ENCODE peak calls at places on chromosomes 16 and 17, in four cellular contexts. R, E, Q and M are unnamed samples. For H3K9me3 and H3K4me1, the result is how much of the 10 kb centered on the place peaks cover.

GRCh38 chr17:43092891-43093290 is 32.3 kb downstream of the BRCA1 start:
- DNase-seq in R (no peak), E (peak), Q (no peak), M (peak)

GRCh38 chr17:34781571-34782108 is 179.6 kb downstream of the CCT6B start:
- DNase-seq in R (no peak), E (no peak), Q (no peak), M (peak)

GRCh38 chr16:28110074-28110473 is 46.6 kb upstream of the GSG1L start:
- DNase-seq in R (no peak), E (no peak), Q (no peak), M (peak)

GRCh38 chr17:44323359-44324091 is 1.1 kb downstream of the SLC25A39 start:
- DNase-seq in R (no peak), E (no peak), Q (no peak), M (no peak)

GRCh38 chr17:38742431-38743308 is 5.5 kb downstream of the PCGF2 start:
- DNase-seq in R (no peak), E (peak), Q (no peak), M (peak)

GRCh38 chr17:27294689-27295630 is 1.0 kb downstream of the WSB1 start:
- DNase-seq in R (peak), E (peak), Q (peak), M (peak)

GRCh38 chr17:19495828-19496227 is 37.8 kb upstream of the SLC47A1 start:
- DNase-seq in R (no peak), E (no peak), Q (no peak), M (no peak)

GRCh38 chr16:22014271-22014873 is 6.5 kb downstream of the MOSMO start:
- DNase-seq in R (no peak), E (no peak), Q (no peak), M (no peak)

GRCh38 chr16:69693916-69694315 is 32.4 kb downstream of the NQO1 start:
- DNase-seq in R (no peak), E (no peak), Q (no peak), M (no peak)

GRCh38 chr16:57115504-57116182 is 23.3 kb downstream of the CPNE2 start:
- DNase-seq in R (no peak), E (no peak), Q (no peak), M (peak)

GRCh38 chr16:86497551-86498021 is 12.7 kb upstream of the FOXF1 start:
- DNase-seq in R (no peak), E (no peak), Q (no peak), M (no peak)

GRCh38 chr17:77470800-77471733 is 330.3 kb downstream of the SEC14L1 start:
- DNase-seq in R (no peak), E (no peak), Q (peak), M (peak)

GRCh38 chr16:2386990-2387389 is 42.3 kb upstream of the CCNF start:
- DNase-seq in R (no peak), E (no peak), Q (no peak), M (no peak)

GRCh38 chr17:6597727-6598126 is 41.4 kb upstream of the PITPNM3 start:
- DNase-seq in R (no peak), E (no peak), Q (no peak), M (no peak)

GRCh38 chr16:22977294-22977697 is 163.3 kb downstream of the HS3ST2 start:
- DNase-seq in R (no peak), E (peak), Q (no peak), M (no peak)

GRCh38 chr16:11583889-11584565 is 2.7 kb downstream of the LITAF start:
- DNase-seq in R (no peak), E (no peak), Q (no peak), M (no peak)

GRCh38 chr17:64028874-64029464 is 8.5 kb upstream of the ICAM2 start:
- DNase-seq in R (no peak), E (peak), Q (peak), M (peak)

GRCh38 chr17:76359375-76359774 is 5.7 kb upstream of the PRPSAP1 start:
- DNase-seq in R (no peak), E (no peak), Q (no peak), M (no peak)

GRCh38 chr17:19533718-19534561 is at the start of gene SLC47A1:
- DNase-seq in R (no peak), E (peak), Q (no peak), M (no peak)

GRCh38 chr17:61214753-61215152 is 184.9 kb upstream of the TBX2 start:
- DNase-seq in R (no peak), E (no peak), Q (no peak), M (no peak)

GRCh38 chr16:30183961-30184429 is 593 bp downstream of the CORO1A start:
- DNase-seq in R (peak), E (no peak), Q (peak), M (no peak)

GRCh38 chr16:84191466-84191865 is 509 bp downstream of the ADAD2 start:
- DNase-seq in R (no peak), E (no peak), Q (no peak), M (no peak)

GRCh38 chr16:47855431-47855830 is 300.4 kb downstream of the ABCC12 start:
- DNase-seq in R (no peak), E (no peak), Q (no peak), M (no peak)
- H3K9me3 ChIP-seq in R (under half), E (under half), Q (under half), M (under half)

GRCh38 chr17:67818110-67819002 is 6.9 kb upstream of the BPTF start:
- DNase-seq in R (peak), E (no peak), Q (no peak), M (no peak)
- H3K4me1 ChIP-seq in R (under half), E (under half), Q (under half), M (under half)

GRCh38 chr16:60123387-60124023 is 1389.4 kb upstream of the GOT2 start:
- DNase-seq in R (no peak), E (no peak), Q (no peak), M (no peak)
- TF ChIP-seq FOS in R (no peak), E (no peak), Q (no peak), M (no peak)

GRCh38 chr17:32533296-32533695 is 46.5 kb downstream of the CDK5R1 start:
- DNase-seq in R (no peak), E (no peak), Q (no peak), M (no peak)

GRCh38 chr17:32541640-32542039 is 54.8 kb downstream of the CDK5R1 start:
- DNase-seq in R (no peak), E (no peak), Q (no peak), M (no peak)

GRCh38 chr17:32536736-32537646 is 50.2 kb downstream of the CDK5R1 start:
- DNase-seq in R (no peak), E (peak), Q (no peak), M (peak)
- H3K9me3 ChIP-seq in R (under half), E (under half), Q (under half), M (under half)

DNA sequence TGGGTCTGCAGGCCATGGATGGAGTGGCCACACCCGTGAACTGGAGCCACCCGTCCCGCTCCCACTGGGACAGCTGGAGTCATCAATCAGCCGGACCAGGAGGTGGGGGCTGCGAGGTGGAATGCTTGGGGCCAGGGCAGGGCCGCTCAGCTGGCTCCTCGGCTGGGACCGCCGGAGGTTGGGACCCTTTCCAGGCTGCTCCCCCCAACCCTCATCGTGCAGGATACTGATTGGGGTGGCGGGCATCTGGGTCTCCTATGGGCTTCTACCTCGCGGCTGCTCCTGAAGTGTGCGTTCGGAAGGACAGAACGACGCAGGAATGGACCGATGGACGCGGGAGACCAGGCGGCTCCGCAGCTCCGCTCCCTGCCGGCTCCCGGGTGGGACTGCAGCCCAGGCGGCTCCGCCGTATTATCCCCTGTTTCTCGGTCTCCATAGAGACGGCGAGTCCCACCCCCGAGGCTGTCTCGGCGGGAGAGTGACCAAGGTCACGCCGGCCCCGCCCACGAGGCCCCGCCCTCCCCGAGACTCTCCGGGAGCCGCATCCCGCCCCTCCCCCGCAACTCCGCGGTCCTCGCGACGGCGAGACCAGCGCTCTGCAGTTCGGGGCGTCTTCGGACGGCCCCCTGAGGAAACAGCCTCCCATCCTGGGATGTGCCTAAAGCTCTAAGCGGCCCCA is at the start of gene TPPP3:
- DNase-seq in R (no peak), E (peak), Q (peak), M (peak)
- H3K4me1 ChIP-seq in R (under half), E (under half), Q (half or more), M (under half)

GRCh38 chr17:41782142-41782541 is 4.4 kb downstream of the JUP start:
- DNase-seq in R (no peak), E (no peak), Q (no peak), M (no peak)

GRCh38 chr17:41785876-41786226 is 660 bp downstream of the JUP start:
- DNase-seq in R (no peak), E (peak), Q (peak), M (no peak)

GRCh38 chr17:41786227-41787020 is at the start of gene JUP:
- DNase-seq in R (peak), E (peak), Q (peak), M (peak)

GRCh38 chr17:41785091-41785875 is 1.2 kb downstream of the JUP start:
- DNase-seq in R (no peak), E (peak), Q (peak), M (no peak)

DNA sequence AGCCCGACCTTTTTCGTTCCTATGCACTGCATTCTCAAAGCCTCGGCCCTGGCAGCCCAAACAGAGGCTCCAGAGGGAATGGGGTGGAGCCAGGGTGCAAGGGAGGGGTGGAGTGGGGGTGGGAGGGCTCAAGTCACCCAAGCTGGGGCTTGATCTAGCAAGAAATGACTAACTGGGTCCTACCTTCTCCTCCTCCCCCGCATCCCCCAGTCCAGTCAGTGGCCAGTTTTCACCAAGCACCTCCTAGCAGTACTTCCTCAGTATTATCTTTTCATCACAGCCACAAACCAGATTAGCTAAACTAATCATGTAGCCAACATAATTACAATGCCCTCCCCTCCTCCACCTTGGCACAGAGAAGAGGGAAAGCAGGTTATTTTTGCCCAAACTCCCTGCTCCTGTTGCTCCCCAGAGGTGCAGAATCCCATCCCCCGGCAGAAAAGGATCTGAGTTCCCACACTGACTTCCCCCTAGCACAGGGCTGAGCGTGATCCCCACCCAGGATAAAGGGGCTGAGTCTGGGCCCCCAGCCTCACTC is 2.2 kb downstream of the JUP start:
- DNase-seq in R (no peak), E (peak), Q (peak), M (peak)
- TF ChIP-seq FOS in R (no peak), E (no peak), Q (no peak), M (no peak)

GRCh38 chr16:35598696-35599332 is 2139.4 kb downstream of the TP53TG3F start:
- DNase-seq in R (no peak), E (no peak), Q (no peak), M (no peak)

GRCh38 chr16:35602116-35602515 is 2142.7 kb downstream of the TP53TG3F start:
- DNase-seq in R (no peak), E (no peak), Q (no peak), M (no peak)

GRCh38 chr16:35599429-35600165 is 2140.2 kb downstream of the TP53TG3F start:
- DNase-seq in R (no peak), E (no peak), Q (no peak), M (no peak)

DNA sequence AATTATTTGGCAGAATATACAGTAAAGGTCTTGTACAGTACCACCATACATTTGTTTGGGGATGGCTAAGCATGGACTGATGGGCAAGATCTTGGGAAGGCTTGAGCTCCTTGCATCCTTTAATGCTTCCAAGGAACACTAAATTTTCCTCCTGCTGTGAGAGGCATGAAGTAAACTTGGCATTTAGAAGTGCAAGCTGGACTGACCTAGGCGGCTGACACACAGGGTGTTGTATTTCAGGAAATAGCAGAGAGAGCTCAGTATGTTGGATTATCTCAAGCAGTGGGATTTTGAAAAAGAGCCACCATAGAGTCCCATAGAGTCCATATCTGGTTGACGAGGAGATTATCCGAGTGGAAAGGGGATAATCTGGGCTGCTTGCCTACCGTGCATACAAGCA is 2137.1 kb downstream of the TP53TG3F start:
- DNase-seq in R (no peak), E (no peak), Q (no peak), M (no peak)
- H3K9me3 ChIP-seq in R (under half), E (under half), Q (under half), M (under half)

GRCh38 chr16:35447010-35447558 is 1987.7 kb downstream of the TP53TG3F start:
- DNase-seq in R (no peak), E (no peak), Q (no peak), M (no peak)
- H3K4me1 ChIP-seq in R (under half), E (under half), Q (under half), M (under half)

GRCh38 chr17:60160829-60161501 is 11.2 kb downstream of the CA4 start:
- DNase-seq in R (no peak), E (no peak), Q (no peak), M (no peak)
- TF ChIP-seq FOS in R (no peak), E (no peak), Q (no peak), M (no peak)

DNA sequence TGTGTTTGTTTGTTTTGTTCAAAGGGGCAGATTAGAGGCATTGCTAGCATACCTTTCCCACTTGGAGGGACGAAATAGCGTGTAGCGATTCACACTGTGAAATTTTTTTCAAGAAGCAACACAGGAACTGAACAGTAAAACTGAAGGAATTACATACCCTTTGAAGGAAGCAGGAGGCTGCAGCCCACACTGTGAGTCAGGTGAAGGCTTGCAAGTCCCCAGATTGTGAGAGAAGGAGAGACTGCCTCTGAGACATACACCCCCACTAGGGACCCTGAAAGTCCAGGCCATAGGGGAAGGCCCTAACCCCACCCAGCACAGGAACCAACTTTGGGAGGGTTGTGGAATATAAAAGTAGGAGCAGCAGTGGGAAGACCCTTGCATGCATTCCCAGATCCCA is 69.6 kb upstream of the HS3ST3A1 start:
- DNase-seq in R (no peak), E (no peak), Q (no peak), M (no peak)
- H3K9me3 ChIP-seq in R (under half), E (under half), Q (under half), M (under half)